ENCODE peak calls at places on chromosomes 13 and 19, in six cellular contexts. One of them, this sample, is unnamed.

GRCh38 chr19:2537544-2537943 is 61.6 kb downstream of the GADD45B start:
- DNase-seq in EL: no peak
- DNase-seq in germinal center: no peak
- DNase-seq in stimulated activated CD4-positive, alpha-beta T cell treated with anti-CD3 and anti-CD28 coated beads, Interleukin-4, amount 100 ng/mL, for 1 hour: no peak
- DNase-seq in activated naive CD8-positive, alpha-beta T cell treated with anti-CD3 and anti-CD28 coated beads, Interleukin-2, amount 50 U/mL, for 24 hours: no peak
- DNase-seq in T-helper 9 cell: no peak
- DNase-seq in this sample: no peak

GRCh38 chr19:58182577-58182988 is 278 bp upstream of the ZNF274 start:
- DNase-seq in EL: no peak
- DNase-seq in germinal center: peak
- DNase-seq in stimulated activated CD4-positive, alpha-beta T cell treated with anti-CD3 and anti-CD28 coated beads, Interleukin-4, amount 100 ng/mL, for 1 hour: peak
- DNase-seq in activated naive CD8-positive, alpha-beta T cell treated with anti-CD3 and anti-CD28 coated beads, Interleukin-2, amount 50 U/mL, for 24 hours: peak
- DNase-seq in T-helper 9 cell: peak
- DNase-seq in this sample: no peak

GRCh38 chr19:11041966-11042627 is 47.2 kb upstream of the LDLR start:
- DNase-seq in EL: no peak
- DNase-seq in germinal center: no peak
- DNase-seq in stimulated activated CD4-positive, alpha-beta T cell treated with anti-CD3 and anti-CD28 coated beads, Interleukin-4, amount 100 ng/mL, for 1 hour: no peak
- DNase-seq in activated naive CD8-positive, alpha-beta T cell treated with anti-CD3 and anti-CD28 coated beads, Interleukin-2, amount 50 U/mL, for 24 hours: no peak
- DNase-seq in T-helper 9 cell: no peak
- DNase-seq in this sample: no peak

GRCh38 chr19:19381007-19381926 is 24.2 kb upstream of the GATAD2A start:
- DNase-seq in EL: no peak
- DNase-seq in germinal center: no peak
- DNase-seq in stimulated activated CD4-positive, alpha-beta T cell treated with anti-CD3 and anti-CD28 coated beads, Interleukin-4, amount 100 ng/mL, for 1 hour: no peak
- DNase-seq in activated naive CD8-positive, alpha-beta T cell treated with anti-CD3 and anti-CD28 coated beads, Interleukin-2, amount 50 U/mL, for 24 hours: no peak
- DNase-seq in T-helper 9 cell: no peak
- DNase-seq in this sample: no peak

GRCh38 chr13:24644051-24644450 is 36.2 kb upstream of the ATP12A start:
- DNase-seq in EL: no peak
- DNase-seq in germinal center: no peak
- DNase-seq in stimulated activated CD4-positive, alpha-beta T cell treated with anti-CD3 and anti-CD28 coated beads, Interleukin-4, amount 100 ng/mL, for 1 hour: no peak
- DNase-seq in activated naive CD8-positive, alpha-beta T cell treated with anti-CD3 and anti-CD28 coated beads, Interleukin-2, amount 50 U/mL, for 24 hours: no peak
- DNase-seq in T-helper 9 cell: no peak
- DNase-seq in this sample: no peak

GRCh38 chr13:111210488-111210887 is 95.4 kb downstream of the ARHGEF7 start:
- DNase-seq in EL: peak
- DNase-seq in germinal center: no peak
- DNase-seq in stimulated activated CD4-positive, alpha-beta T cell treated with anti-CD3 and anti-CD28 coated beads, Interleukin-4, amount 100 ng/mL, for 1 hour: no peak
- DNase-seq in activated naive CD8-positive, alpha-beta T cell treated with anti-CD3 and anti-CD28 coated beads, Interleukin-2, amount 50 U/mL, for 24 hours: no peak
- DNase-seq in T-helper 9 cell: no peak
- DNase-seq in this sample: peak

GRCh38 chr13:110447801-110448200 is 113.7 kb downstream of the RAB20 start:
- DNase-seq in EL: no peak
- DNase-seq in germinal center: no peak
- DNase-seq in stimulated activated CD4-positive, alpha-beta T cell treated with anti-CD3 and anti-CD28 coated beads, Interleukin-4, amount 100 ng/mL, for 1 hour: no peak
- DNase-seq in activated naive CD8-positive, alpha-beta T cell treated with anti-CD3 and anti-CD28 coated beads, Interleukin-2, amount 50 U/mL, for 24 hours: no peak
- DNase-seq in T-helper 9 cell: no peak
- DNase-seq in this sample: no peak

GRCh38 chr13:25095862-25096453 is at the start of gene PABPC3:
- DNase-seq in EL: peak
- DNase-seq in germinal center: no peak
- DNase-seq in stimulated activated CD4-positive, alpha-beta T cell treated with anti-CD3 and anti-CD28 coated beads, Interleukin-4, amount 100 ng/mL, for 1 hour: no peak
- DNase-seq in activated naive CD8-positive, alpha-beta T cell treated with anti-CD3 and anti-CD28 coated beads, Interleukin-2, amount 50 U/mL, for 24 hours: peak
- DNase-seq in T-helper 9 cell: no peak
- DNase-seq in this sample: no peak

GRCh38 chr19:50293263-50294004 is 35.7 kb downstream of the KCNC3 start:
- DNase-seq in EL: no peak
- DNase-seq in germinal center: no peak
- DNase-seq in stimulated activated CD4-positive, alpha-beta T cell treated with anti-CD3 and anti-CD28 coated beads, Interleukin-4, amount 100 ng/mL, for 1 hour: no peak
- DNase-seq in activated naive CD8-positive, alpha-beta T cell treated with anti-CD3 and anti-CD28 coated beads, Interleukin-2, amount 50 U/mL, for 24 hours: no peak
- DNase-seq in T-helper 9 cell: no peak
- DNase-seq in this sample: no peak

GRCh38 chr19:50046649-50047503 is 21.1 kb downstream of the ZNF473 start:
- DNase-seq in EL: no peak
- DNase-seq in germinal center: peak
- DNase-seq in stimulated activated CD4-positive, alpha-beta T cell treated with anti-CD3 and anti-CD28 coated beads, Interleukin-4, amount 100 ng/mL, for 1 hour: peak
- DNase-seq in activated naive CD8-positive, alpha-beta T cell treated with anti-CD3 and anti-CD28 coated beads, Interleukin-2, amount 50 U/mL, for 24 hours: peak
- DNase-seq in T-helper 9 cell: peak
- DNase-seq in this sample: peak

GRCh38 chr19:14033946-14034345 is 2.4 kb downstream of the IL27RA start:
- DNase-seq in EL: no peak
- DNase-seq in germinal center: no peak
- DNase-seq in stimulated activated CD4-positive, alpha-beta T cell treated with anti-CD3 and anti-CD28 coated beads, Interleukin-4, amount 100 ng/mL, for 1 hour: no peak
- DNase-seq in activated naive CD8-positive, alpha-beta T cell treated with anti-CD3 and anti-CD28 coated beads, Interleukin-2, amount 50 U/mL, for 24 hours: no peak
- DNase-seq in T-helper 9 cell: no peak
- DNase-seq in this sample: no peak

GRCh38 chr13:82758056-82758455 is 1124.2 kb downstream of the SLITRK1 start:
- DNase-seq in EL: peak
- DNase-seq in germinal center: no peak
- DNase-seq in stimulated activated CD4-positive, alpha-beta T cell treated with anti-CD3 and anti-CD28 coated beads, Interleukin-4, amount 100 ng/mL, for 1 hour: no peak
- DNase-seq in activated naive CD8-positive, alpha-beta T cell treated with anti-CD3 and anti-CD28 coated beads, Interleukin-2, amount 50 U/mL, for 24 hours: no peak
- DNase-seq in T-helper 9 cell: no peak
- DNase-seq in this sample: peak